ENCODE peak calls at places on chromosomes 6 and 20, in seven cellular contexts. Q, N, C, K, Y, P and A are unnamed samples.

GRCh38 chr6:42101186-42101657 is 41.2 kb downstream of the C6orf132 start:
- DNase-seq in Q (peak), N (no peak), C (no peak), K (no peak), Y (no peak), P (no peak), A (peak)

GRCh38 chr20:21048841-21049273 is 57.3 kb downstream of the LINC00237 start:
- DNase-seq in Q (peak), N (peak), C (peak), K (peak), Y (no peak), P (no peak), A (peak)

GRCh38 chr6:98984102-98984501 is 36.4 kb upstream of the FBXL4 start:
- DNase-seq in Q (no peak), N (no peak), C (no peak), K (no peak), Y (no peak), P (no peak), A (no peak)

GRCh38 chr6:148874698-148875293 is 128.0 kb downstream of the UST start:
- DNase-seq in Q (peak), N (peak), C (no peak), K (peak), Y (no peak), P (peak), A (no peak)

GRCh38 chr20:63942250-63943006 is 13.8 kb downstream of the UCKL1 start:
- DNase-seq in Q (no peak), N (peak), C (no peak), K (no peak), Y (no peak), P (peak), A (peak)

GRCh38 chr6:154815938-154816820 is 83.0 kb downstream of the SCAF8 start:
- DNase-seq in Q (no peak), N (no peak), C (no peak), K (no peak), Y (no peak), P (peak), A (no peak)

GRCh38 chr6:43221046-43221773 is 8.1 kb downstream of the DNPH1 start:
- DNase-seq in Q (no peak), N (no peak), C (no peak), K (no peak), Y (no peak), P (peak), A (no peak)

GRCh38 chr6:43716099-43716498 is 28.5 kb upstream of the MRPS18A start:
- DNase-seq in Q (peak), N (no peak), C (no peak), K (no peak), Y (no peak), P (peak), A (no peak)

GRCh38 chr20:34215711-34216381 is 25.4 kb upstream of the ASIP start:
- DNase-seq in Q (peak), N (peak), C (peak), K (peak), Y (peak), P (peak), A (peak)

GRCh38 chr20:43558412-43559146 is at the start of gene SGK2:
- DNase-seq in Q (peak), N (peak), C (no peak), K (no peak), Y (no peak), P (peak), A (no peak)

GRCh38 chr6:572596-573265 is 84.2 kb downstream of the HUS1B start:
- DNase-seq in Q (peak), N (no peak), C (no peak), K (no peak), Y (no peak), P (no peak), A (no peak)

GRCh38 chr20:53660078-53660909 is 66.7 kb upstream of the ZNF217 start:
- DNase-seq in Q (peak), N (no peak), C (no peak), K (no peak), Y (no peak), P (no peak), A (peak)

GRCh38 chr6:163309491-163310026 is 105.0 kb upstream of the QKI start:
- DNase-seq in Q (peak), N (no peak), C (no peak), K (no peak), Y (no peak), P (peak), A (no peak)

GRCh38 chr6:148842631-148843030 is 95.8 kb downstream of the UST start:
- DNase-seq in Q (no peak), N (no peak), C (no peak), K (no peak), Y (no peak), P (no peak), A (no peak)